ENCODE peak calls at places on chromosome 2, in four cellular contexts. W is HFFc6; X is HEK293T; N is activated CD4-positive, alpha-beta T cell treated with anti-CD3 and anti-CD28 coated beads for 1 hour. O is an unnamed sample.

GRCh38 chr2:235595420-235596010 is 101.7 kb downstream of the AGAP1 start:
- DNase-seq in W (peak), X (peak), N (no peak), O (no peak)

GRCh38 chr2:12057436-12058166 is 311.2 kb downstream of the LPIN1 start:
- DNase-seq in W (no peak), X (no peak), N (peak), O (no peak)

GRCh38 chr2:3512086-3512485 is 7.2 kb downstream of the ADI1 start:
- DNase-seq in W (no peak), X (no peak), N (no peak), O (no peak)

GRCh38 chr2:110678457-110679336 is 834 bp upstream of the BUB1 start:
- DNase-seq in W (peak), X (peak), N (no peak), O (no peak)

GRCh38 chr2:190477563-190478454 is 56.7 kb downstream of the NEMP2 start:
- DNase-seq in W (no peak), X (no peak), N (no peak), O (peak)

GRCh38 chr2:237673130-237673921 is 45.9 kb downstream of the LRRFIP1 start:
- DNase-seq in W (no peak), X (peak), N (peak), O (no peak)

GRCh38 chr2:127371037-127371436 is 16.7 kb downstream of the MAP3K2 start:
- DNase-seq in W (no peak), X (peak), N (no peak), O (no peak)

GRCh38 chr2:28586864-28587263 is 91.0 kb downstream of the PLB1 start:
- DNase-seq in W (no peak), X (no peak), N (peak), O (no peak)

GRCh38 chr2:146820672-146821071 is 1024.2 kb upstream of the ACVR2A start:
- DNase-seq in W (no peak), X (no peak), N (no peak), O (no peak)

GRCh38 chr2:53865264-53865663 is 5.5 kb upstream of the GPR75 start:
- DNase-seq in W (no peak), X (no peak), N (no peak), O (no peak)

GRCh38 chr2:103361712-103362111 is 599.9 kb downstream of the TMEM182 start:
- DNase-seq in W (no peak), X (peak), N (no peak), O (no peak)

GRCh38 chr2:60608679-60609078 is 55.2 kb upstream of the BCL11A start:
- DNase-seq in W (peak), X (no peak), N (no peak), O (no peak)

GRCh38 chr2:191758420-191759199 is 80.7 kb downstream of the NABP1 start:
- DNase-seq in W (peak), X (peak), N (peak), O (no peak)